ENCODE peak calls at places on chromosomes 7 and 10, in ten cellular contexts. M is mammary epithelial cell; E is uterus; A is Panc1; R is mucosa of descending colon; X is naive thymus-derived CD4-positive, alpha-beta T cell; L is heart right ventricle; P is WERI-Rb-1; K is transverse colon; V is fibroblast of lung. S is an unnamed sample.

GRCh38 chr7:118288098-118288497 is 63.6 kb downstream of the ANKRD7 start:
- DNase-seq in E (no peak), P (no peak), K (no peak), R (no peak), A (no peak), M (no peak), X (no peak), V (no peak), L (no peak), S (no peak)

GRCh38 chr7:7642081-7642480 is 1.5 kb downstream of the UMAD1 start:
- DNase-seq in X (no peak), K (peak; percentile 69), A (no peak), V (no peak), L (no peak), E (no peak), M (no peak), P (no peak), R (peak; percentile 63), S (no peak)

GRCh38 chr7:155456772-155457543 is 971 bp upstream of the EN2 start:
- DNase-seq in A (no peak), P (peak; percentile 71), L (peak; percentile 51), E (peak; percentile 80), M (peak; percentile 40), K (peak; percentile 56), V (peak; percentile 49), X (no peak), R (peak; percentile 72), S (no peak)

GRCh38 chr10:79287973-79288715 is 59.1 kb upstream of the PPIF start:
- DNase-seq in V (no peak), R (no peak), P (no peak), E (no peak), M (no peak), A (no peak), L (no peak), X (no peak), K (no peak), S (no peak)

GRCh38 chr10:27779462-27779861 is 33.8 kb upstream of the MKX start:
- DNase-seq in A (no peak), V (no peak), M (no peak), E (no peak), K (no peak), R (no peak), L (no peak), P (no peak), X (no peak), S (no peak)

GRCh38 chr10:92573798-92574544 is at the start of gene IDE:
- DNase-seq in R (peak; percentile 90), L (peak; percentile 88), X (peak; percentile 78), K (peak; percentile 92), A (no peak), E (peak; percentile 83), M (peak; percentile 87), P (peak; percentile 95), V (peak; percentile 88), S (peak; percentile 73)

GRCh38 chr10:15084502-15084922 is 4.1 kb downstream of the ACBD7 start:
- DNase-seq in E (peak; percentile 35), R (peak; percentile 61), V (peak; percentile 99), K (peak; percentile 25), P (no peak), L (peak; percentile 55), X (peak; percentile 20), A (no peak), M (peak; percentile 99), S (no peak)

GRCh38 chr10:27391325-27391724 is 112.8 kb upstream of the RAB18 start:
- DNase-seq in A (no peak), E (no peak), P (no peak), K (no peak), V (no peak), M (peak; percentile 89), R (no peak), X (no peak), L (no peak), S (no peak)

DNA sequence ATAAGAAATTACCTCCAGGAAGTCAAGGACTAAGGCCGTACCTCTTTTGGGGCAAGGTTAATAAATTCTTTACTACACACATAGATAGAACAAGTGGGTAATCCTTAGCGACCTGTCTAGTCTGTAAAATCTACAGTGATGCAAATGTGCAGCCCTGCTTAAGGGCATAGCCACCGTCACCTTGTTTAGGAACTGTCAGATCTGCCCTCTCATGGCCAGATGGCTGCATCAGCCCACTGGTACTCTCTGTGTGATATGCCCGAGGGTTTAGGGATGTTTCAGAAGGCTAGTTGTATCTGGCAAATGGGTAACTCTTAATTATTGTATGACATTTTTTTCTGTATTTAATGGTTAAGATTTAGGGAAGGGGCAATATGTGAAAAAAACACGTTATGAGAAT is 74.3 kb downstream of the NRG3 start:
- DNase-seq in X (no peak), R (no peak), V (no peak), A (no peak), E (no peak), P (no peak), L (no peak), M (no peak), K (no peak), S (no peak)
- H3K9me3 ChIP-seq in X (no peaks in the 10 kb centered on the region), R (no peaks in the 10 kb centered on the region), V (no peaks in the 10 kb centered on the region), A (no peaks in the 10 kb centered on the region), E (no peaks in the 10 kb centered on the region), P (no peaks in the 10 kb centered on the region), L (no peaks in the 10 kb centered on the region), M (peaks cover 7% of the 10 kb centered on the region), K (no peaks in the 10 kb centered on the region), S (peaks cover 4% of the 10 kb centered on the region)

GRCh38 chr10:133608855-133609254 is 17.7 kb downstream of the FRG2B start:
- DNase-seq in X (peak; percentile 7), L (no peak), P (no peak), R (no peak), M (peak; percentile 11), E (no peak), A (no peak), V (no peak), K (no peak), S (no peak)
- H3K9me3 ChIP-seq in X (no peaks in the 10 kb centered on the region), L (no peaks in the 10 kb centered on the region), P (peaks cover 18% of the 10 kb centered on the region), R (peaks cover 11% of the 10 kb centered on the region), M (no peaks in the 10 kb centered on the region), E (no peaks in the 10 kb centered on the region), A (peaks cover 14% of the 10 kb centered on the region), V (no peaks in the 10 kb centered on the region), K (no peaks in the 10 kb centered on the region), S (no peaks in the 10 kb centered on the region)

DNA sequence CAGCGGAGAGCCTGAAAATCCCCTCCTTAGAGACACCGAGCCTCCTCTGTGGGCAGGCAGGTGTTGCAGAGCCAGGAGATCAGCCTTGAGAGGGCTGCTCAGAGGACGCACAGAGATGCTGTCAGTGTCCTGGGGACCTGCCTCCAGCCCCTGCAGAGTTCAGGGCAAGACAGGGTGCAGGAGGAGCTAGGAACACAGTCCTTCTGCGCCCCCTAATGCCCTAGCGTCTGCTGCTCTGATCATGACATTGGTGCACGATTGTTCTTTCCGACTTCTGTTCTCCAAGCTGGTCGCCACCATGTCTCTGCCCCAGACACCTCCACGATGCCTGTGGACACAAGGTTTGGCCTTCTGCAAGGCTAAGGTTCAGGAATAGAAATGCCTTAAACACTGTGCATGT is 613.7 kb upstream of the MKI67 start:
- DNase-seq in L (no peak), R (peak; percentile 25), X (no peak), E (no peak), V (no peak), P (peak; percentile 59), M (no peak), A (no peak), K (no peak), S (no peak)
- H3K9me3 ChIP-seq in L (no peaks in the 10 kb centered on the region), R (no peaks in the 10 kb centered on the region), X (no peaks in the 10 kb centered on the region), E (no peaks in the 10 kb centered on the region), V (no peaks in the 10 kb centered on the region), P (no peaks in the 10 kb centered on the region), M (peaks cover 17% of the 10 kb centered on the region), A (no peaks in the 10 kb centered on the region), K (no peaks in the 10 kb centered on the region), S (no peaks in the 10 kb centered on the region)

GRCh38 chr7:158979635-158980351 is 123.4 kb downstream of the DYNC2I1 start:
- DNase-seq in E (no peak), V (no peak), K (no peak), P (no peak), A (no peak), R (peak; percentile 21), X (no peak), L (no peak), M (no peak), S (no peak)

GRCh38 chr7:158988302-158988862 is 132.0 kb downstream of the DYNC2I1 start:
- DNase-seq in X (no peak), M (no peak), R (no peak), P (no peak), E (no peak), K (no peak), A (no peak), V (no peak), L (no peak), S (no peak)

GRCh38 chr7:158989006-158989405 is 132.6 kb downstream of the DYNC2I1 start:
- DNase-seq in X (no peak), V (no peak), R (no peak), A (no peak), K (no peak), L (no peak), P (no peak), E (no peak), M (no peak), S (no peak)

GRCh38 chr7:158987691-158988090 is 131.3 kb downstream of the DYNC2I1 start:
- DNase-seq in R (no peak), E (no peak), V (no peak), X (no peak), L (no peak), K (no peak), P (no peak), A (no peak), M (no peak), S (no peak)

GRCh38 chr7:158985583-158985982 is 129.2 kb downstream of the DYNC2I1 start:
- DNase-seq in V (no peak), E (no peak), L (no peak), X (no peak), R (no peak), P (no peak), K (no peak), M (no peak), A (no peak), S (no peak)
- H3K9me3 ChIP-seq in V (no peaks in the 10 kb centered on the region), E (peaks cover 14% of the 10 kb centered on the region), L (peaks cover 36% of the 10 kb centered on the region), X (peaks cover 35% of the 10 kb centered on the region), R (peaks cover 35% of the 10 kb centered on the region), P (peaks cover 35% of the 10 kb centered on the region), K (peaks cover 28% of the 10 kb centered on the region), M (peaks cover 22% of the 10 kb centered on the region), A (peaks cover 26% of the 10 kb centered on the region), S (peaks cover 4% of the 10 kb centered on the region)

GRCh38 chr7:57400531-57401155 is 49.3 kb upstream of the ZNF716 start:
- DNase-seq in E (no peak), X (no peak), P (no peak), A (no peak), L (no peak), M (no peak), V (no peak), R (no peak), K (no peak), S (no peak)
- H3K9me3 ChIP-seq in E (peaks cover 3% of the 10 kb centered on the region), X (peaks cover 38% of the 10 kb centered on the region), P (peaks cover 4% of the 10 kb centered on the region), A (no peaks in the 10 kb centered on the region), L (peaks cover 6% of the 10 kb centered on the region), M (peaks cover 54% of the 10 kb centered on the region), V (no peaks in the 10 kb centered on the region), R (peaks cover 75% of the 10 kb centered on the region), K (peaks cover 6% of the 10 kb centered on the region), S (no peaks in the 10 kb centered on the region)

DNA sequence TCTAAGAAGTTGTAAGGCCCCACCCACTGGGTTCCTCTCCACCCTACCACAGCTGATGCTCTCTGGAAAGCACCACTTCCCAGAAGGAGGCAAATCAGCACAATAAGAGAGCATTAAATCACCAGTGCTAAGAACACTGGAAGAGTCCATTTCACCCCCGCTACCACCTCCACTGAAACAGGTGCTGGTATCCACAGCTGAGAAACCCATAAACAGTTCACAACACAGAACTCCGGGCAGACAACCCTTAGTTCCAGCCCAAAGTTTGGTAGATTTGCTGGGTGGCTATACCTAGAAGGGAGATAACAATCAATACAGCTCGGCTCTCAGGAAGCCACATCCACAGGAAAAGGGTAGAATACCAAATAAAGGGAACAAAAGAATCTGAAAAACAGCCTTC is 34.1 kb downstream of the ZNF680 start:
- DNase-seq in L (no peak), E (no peak), A (no peak), X (no peak), V (no peak), M (no peak), P (no peak), R (no peak), K (no peak), S (no peak)
- H3K9me3 ChIP-seq in L (peaks cover 100% of the 10 kb centered on the region), E (peaks cover 28% of the 10 kb centered on the region), A (peaks cover 77% of the 10 kb centered on the region), X (peaks cover 57% of the 10 kb centered on the region), V (no peaks in the 10 kb centered on the region), M (peaks cover 26% of the 10 kb centered on the region), P (peaks cover 5% of the 10 kb centered on the region), R (peaks cover 93% of the 10 kb centered on the region), K (peaks cover 81% of the 10 kb centered on the region), S (peaks cover 24% of the 10 kb centered on the region)